ENCODE peak calls at places on chromosome 1, in ten cellular contexts. G, Q, R, Z, D, Y, C, E, A and L are unnamed samples.

GRCh38 chr1:212621830-212622315 is 13.3 kb downstream of the ATF3 start:
- DNase-seq in G (no peak), Q (no peak), R (no peak), Z (no peak), D (no peak), Y (no peak), C (no peak), E (no peak), A (no peak), L (no peak)

GRCh38 chr1:37152491-37152890 is 118.2 kb upstream of the GRIK3 start:
- DNase-seq in G (no peak), Q (no peak), R (no peak), Z (no peak), D (peak), Y (no peak), C (no peak), E (no peak), A (no peak), L (no peak)

GRCh38 chr1:110880708-110881374 is 7.9 kb downstream of the CD53 start:
- DNase-seq in G (no peak), Q (no peak), R (peak), Z (no peak), D (no peak), Y (no peak), C (no peak), E (no peak), A (no peak), L (no peak)

GRCh38 chr1:48687271-48688045 is 89.2 kb downstream of the BEND5 start:
- DNase-seq in G (peak), Q (no peak), R (no peak), Z (no peak), D (no peak), Y (no peak), C (no peak), E (no peak), A (no peak), L (no peak)

GRCh38 chr1:23799570-23800395 is 771 bp downstream of the GALE start:
- DNase-seq in G (no peak), Q (no peak), R (no peak), Z (peak), D (no peak), Y (peak), C (peak), E (no peak), A (peak), L (peak)

GRCh38 chr1:58768971-58769808 is 14.7 kb downstream of the JUN start:
- DNase-seq in G (peak), Q (no peak), R (peak), Z (peak), D (peak), Y (no peak), C (no peak), E (peak), A (no peak), L (peak)

GRCh38 chr1:220785166-220786056 is 1.3 kb upstream of the MTARC1 start:
- DNase-seq in G (no peak), Q (no peak), R (no peak), Z (no peak), D (no peak), Y (no peak), C (no peak), E (no peak), A (no peak), L (no peak)

GRCh38 chr1:180994262-180994661 is 28.4 kb downstream of the STX6 start:
- DNase-seq in G (no peak), Q (no peak), R (no peak), Z (no peak), D (no peak), Y (no peak), C (no peak), E (no peak), A (no peak), L (no peak)

GRCh38 chr1:207309775-207310273 is 11.7 kb upstream of the CD55 start:
- DNase-seq in G (no peak), Q (no peak), R (no peak), Z (no peak), D (no peak), Y (no peak), C (peak), E (no peak), A (peak), L (peak)

GRCh38 chr1:168223261-168223660 is 2.5 kb upstream of the SFT2D2 start:
- DNase-seq in G (no peak), Q (no peak), R (no peak), Z (no peak), D (no peak), Y (no peak), C (no peak), E (no peak), A (no peak), L (no peak)

GRCh38 chr1:34547043-34547674 is 207.7 kb upstream of the GJB5 start:
- DNase-seq in G (no peak), Q (no peak), R (no peak), Z (peak), D (no peak), Y (no peak), C (no peak), E (no peak), A (no peak), L (no peak)

GRCh38 chr1:240595476-240595875 is 16.5 kb downstream of the GREM2 start:
- DNase-seq in G (no peak), Q (no peak), R (no peak), Z (no peak), D (no peak), Y (no peak), C (no peak), E (no peak), A (no peak), L (no peak)

GRCh38 chr1:27555700-27556424 is 48.1 kb downstream of the AHDC1 start:
- DNase-seq in G (no peak), Q (no peak), R (no peak), Z (no peak), D (no peak), Y (peak), C (no peak), E (no peak), A (no peak), L (no peak)

GRCh38 chr1:232628335-232629214 is 1.4 kb downstream of the SIPA1L2 start:
- DNase-seq in G (peak), Q (no peak), R (no peak), Z (no peak), D (no peak), Y (no peak), C (no peak), E (no peak), A (no peak), L (no peak)

GRCh38 chr1:245213066-245213465 is 58.3 kb downstream of the KIF26B start:
- DNase-seq in G (no peak), Q (no peak), R (no peak), Z (no peak), D (no peak), Y (no peak), C (no peak), E (no peak), A (no peak), L (no peak)

GRCh38 chr1:185628102-185628501 is 106.1 kb upstream of the HMCN1 start:
- DNase-seq in G (no peak), Q (no peak), R (no peak), Z (no peak), D (no peak), Y (no peak), C (no peak), E (no peak), A (no peak), L (no peak)

GRCh38 chr1:204920967-204921366 is 50.3 kb downstream of the NFASC start:
- DNase-seq in G (no peak), Q (no peak), R (no peak), Z (peak), D (no peak), Y (no peak), C (no peak), E (no peak), A (no peak), L (peak)

GRCh38 chr1:209674957-209675566 is at the start of gene G0S2:
- DNase-seq in G (peak), Q (no peak), R (no peak), Z (peak), D (no peak), Y (peak), C (no peak), E (peak), A (no peak), L (peak)

GRCh38 chr1:175035860-175036259 is 12.6 kb upstream of the MRPS14 start:
- DNase-seq in G (no peak), Q (no peak), R (no peak), Z (no peak), D (no peak), Y (no peak), C (no peak), E (no peak), A (no peak), L (no peak)

GRCh38 chr1:201771466-201771865 is 57.5 kb upstream of the IPO9 start:
- DNase-seq in G (no peak), Q (no peak), R (no peak), Z (no peak), D (no peak), Y (no peak), C (no peak), E (no peak), A (no peak), L (no peak)

GRCh38 chr1:6198646-6199297 is 623 bp downstream of the RPL22 start:
- DNase-seq in G (no peak), Q (no peak), R (no peak), Z (no peak), D (no peak), Y (no peak), C (no peak), E (no peak), A (no peak), L (no peak)

GRCh38 chr1:33342041-33342723 is 21.3 kb upstream of the A3GALT2 start:
- DNase-seq in G (peak), Q (no peak), R (no peak), Z (peak), D (no peak), Y (no peak), C (peak), E (no peak), A (no peak), L (peak)

GRCh38 chr1:20086800-20087199 is 16.8 kb downstream of the PLA2G5 start:
- DNase-seq in G (no peak), Q (no peak), R (no peak), Z (no peak), D (no peak), Y (no peak), C (no peak), E (no peak), A (no peak), L (no peak)

GRCh38 chr1:52904590-52905375 is 16.8 kb downstream of the ECHDC2 start:
- DNase-seq in G (peak), Q (no peak), R (no peak), Z (no peak), D (no peak), Y (peak), C (peak), E (no peak), A (peak), L (no peak)

GRCh38 chr1:47186267-47187185 is 3.3 kb downstream of the PDZK1IP1 start:
- DNase-seq in G (no peak), Q (no peak), R (no peak), Z (no peak), D (peak), Y (no peak), C (no peak), E (no peak), A (no peak), L (no peak)

GRCh38 chr1:236753554-236753953 is 41.5 kb upstream of the MTR start:
- DNase-seq in G (peak), Q (no peak), R (no peak), Z (no peak), D (no peak), Y (no peak), C (peak), E (no peak), A (no peak), L (no peak)

GRCh38 chr1:234886081-234886874 is 242.4 kb downstream of the TOMM20 start:
- DNase-seq in G (no peak), Q (no peak), R (no peak), Z (peak), D (no peak), Y (no peak), C (no peak), E (no peak), A (no peak), L (no peak)

GRCh38 chr1:6962956-6963915 is 178.0 kb downstream of the CAMTA1 start:
- DNase-seq in G (peak), Q (no peak), R (peak), Z (peak), D (peak), Y (no peak), C (no peak), E (peak), A (peak), L (peak)

GRCh38 chr1:196608401-196609113 is at the start of gene KCNT2:
- DNase-seq in G (peak), Q (no peak), R (no peak), Z (peak), D (peak), Y (no peak), C (peak), E (no peak), A (no peak), L (peak)